ENCODE peak calls at places on chromosomes 16 and 17, in nine cellular contexts. K is heart right ventricle, C is lower leg skin, V is fibroblast of mammary gland, T is cardiac muscle cell, R is fibroblast of pulmonary artery, F is A549, L is MM.1S, I is brain microvascular endothelial cell. G is an unnamed sample.

GRCh38 chr16:66278604-66279262 is 87.8 kb upstream of the CDH5 start:
- DNase-seq in I (no peak), T (no peak), C (peak), L (peak), R (no peak), V (no peak), F (no peak), K (no peak), G (no peak)

GRCh38 chr17:76946111-76946771 is 78.0 kb downstream of the MGAT5B start:
- DNase-seq in L (no peak), F (no peak), I (no peak), K (no peak), V (no peak), C (no peak), R (no peak), T (no peak), G (no peak)

GRCh38 chr17:55825213-55825612 is 74.4 kb downstream of the PCTP start:
- DNase-seq in K (no peak), L (peak), V (no peak), R (no peak), I (no peak), T (no peak), F (peak), C (no peak), G (no peak)

GRCh38 chr16:82379601-82380000 is 209.6 kb upstream of the MPHOSPH6 start:
- DNase-seq in I (no peak), C (no peak), K (no peak), F (no peak), L (no peak), V (no peak), R (no peak), T (no peak), G (no peak)

GRCh38 chr17:66386789-66387351 is 84.5 kb downstream of the PRKCA start:
- DNase-seq in R (peak), K (no peak), T (peak), L (no peak), V (no peak), F (peak), I (no peak), C (no peak), G (no peak)

GRCh38 chr16:88686439-88687253 is at the start of gene SNAI3:
- DNase-seq in C (peak), R (peak), V (peak), T (peak), K (peak), F (peak), L (peak), I (no peak), G (no peak)

GRCh38 chr17:31093866-31094599 is 744 bp upstream of the NF1 start:
- DNase-seq in K (no peak), R (no peak), V (no peak), F (no peak), L (no peak), T (no peak), I (no peak), C (no peak), G (no peak)

GRCh38 chr17:72358465-72358864 is 237.6 kb downstream of the SOX9 start:
- DNase-seq in C (no peak), L (no peak), R (peak), K (no peak), V (peak), T (no peak), F (peak), I (peak), G (no peak)

GRCh38 chr17:41801374-41802062 is 10.2 kb downstream of the P3H4 start:
- DNase-seq in L (peak), C (peak), T (peak), V (peak), I (peak), K (peak), R (peak), F (peak), G (no peak)

GRCh38 chr17:78529871-78530670 is 47.1 kb downstream of the DNAH17 start:
- DNase-seq in K (no peak), F (no peak), R (no peak), I (no peak), V (no peak), T (no peak), C (no peak), L (no peak), G (no peak)

GRCh38 chr17:37017355-37017754 is 68.6 kb downstream of the AATF start:
- DNase-seq in K (no peak), I (no peak), T (no peak), C (no peak), L (no peak), R (no peak), V (no peak), F (no peak), G (no peak)

GRCh38 chr16:17803625-17804410 is 333.1 kb upstream of the XYLT1 start:
- DNase-seq in T (no peak), I (peak), K (no peak), R (peak), L (no peak), V (peak), F (peak), C (no peak), G (peak)
- H3K4me3 ChIP-seq in T (no peak), I (no peak), K (no peak), R (no peak), L (no peak), V (no peak), F (no peak), C (no peak), G (no peak)

DNA sequence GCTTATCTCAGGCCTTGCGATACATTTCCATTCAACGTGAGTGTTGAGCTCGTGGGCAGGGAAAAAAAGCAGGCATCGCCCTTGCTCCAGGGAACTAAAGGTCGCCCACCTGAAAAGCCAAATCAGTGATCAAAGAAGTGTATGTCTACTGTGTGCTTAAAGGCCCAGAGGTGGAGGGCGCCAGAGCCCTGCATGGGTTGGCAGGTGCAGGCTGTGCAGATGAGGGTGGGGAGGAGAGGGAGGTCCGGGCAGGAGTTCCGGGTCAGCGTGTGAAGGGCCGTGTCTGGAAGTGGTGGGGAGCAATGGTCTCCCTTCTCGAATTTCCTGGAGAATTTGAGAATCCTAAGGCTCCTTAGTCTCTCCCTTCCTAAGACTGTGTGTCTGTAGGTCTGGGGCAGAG is 7.2 kb downstream of the ADAM11 start:
- DNase-seq in T (no peak), F (no peak), I (no peak), C (no peak), R (no peak), L (no peak), K (no peak), V (no peak), G (no peak)
- TF ChIP-seq CTCF in T (no peak), F (no peak), I (no peak), C (no peak), R (no peak), L (no peak), K (no peak), V (no peak), G (no peak)

GRCh38 chr17:80749611-80750010 is 205.0 kb downstream of the RPTOR start:
- DNase-seq in V (no peak), R (no peak), L (no peak), T (no peak), F (no peak), I (no peak), K (no peak), C (no peak), G (no peak)
- H3K4me3 ChIP-seq in V (no peak), R (no peak), L (no peak), T (no peak), F (no peak), I (no peak), K (no peak), C (no peak), G (no peak)

GRCh38 chr17:64229815-64230550 is 33.1 kb downstream of the TEX2 start:
- DNase-seq in I (no peak), F (no peak), V (no peak), T (no peak), L (no peak), K (no peak), R (no peak), C (no peak), G (no peak)

GRCh38 chr17:64231567-64232141 is 31.4 kb downstream of the TEX2 start:
- DNase-seq in L (no peak), I (no peak), F (no peak), K (no peak), T (no peak), C (no peak), V (no peak), R (no peak), G (no peak)

GRCh38 chr17:64232466-64233262 is 30.4 kb downstream of the TEX2 start:
- DNase-seq in T (no peak), I (no peak), R (no peak), K (no peak), V (no peak), C (no peak), L (no peak), F (no peak), G (no peak)

GRCh38 chr17:64234961-64235360 is 28.1 kb downstream of the TEX2 start:
- DNase-seq in T (no peak), V (no peak), C (no peak), R (no peak), L (no peak), F (no peak), I (no peak), K (no peak), G (no peak)

GRCh38 chr17:64230551-64231408 is 32.3 kb downstream of the TEX2 start:
- DNase-seq in V (peak), C (no peak), L (no peak), R (peak), I (peak), K (no peak), T (peak), F (peak), G (peak)
- TF ChIP-seq CTCF in V (no peak), C (no peak), L (no peak), R (no peak), I (peak), K (no peak), T (no peak), F (no peak), G (no peak)

G was measured in HFF-Myc.